ENCODE peak calls at places on chromosomes 2 and 18, in nine cellular contexts. One of them, this sample, is unnamed.

GRCh38 chr18:67862069-67862468 is 345.5 kb upstream of the DSEL start:
- DNase-seq in NCI-H2171 treated with DMSO at 0.1 percent for 48 hours: no peak
- DNase-seq in NCI-H524: no peak
- DNase-seq in ACHN: no peak
- DNase-seq in naive thymus-derived CD4-positive, alpha-beta T cell: no peak
- DNase-seq in RWPE1: no peak
- DNase-seq in astrocyte: peak
- DNase-seq in GM19239: no peak
- DNase-seq in activated T-cell treated with anti-CD3 and anti-CD28 coated beads, Interleukin-2, amount 50 U/mL, for 24 hours: no peak
- DNase-seq in this sample: no peak

GRCh38 chr2:69224495-69224803 is 162.6 kb downstream of the GFPT1 start:
- DNase-seq in ACHN: no peak
- DNase-seq in naive thymus-derived CD4-positive, alpha-beta T cell: no peak
- DNase-seq in GM19239: no peak
- DNase-seq in astrocyte: no peak
- DNase-seq in NCI-H2171 treated with DMSO at 0.1 percent for 48 hours: peak
- DNase-seq in RWPE1: no peak
- DNase-seq in NCI-H524: no peak
- DNase-seq in activated T-cell treated with anti-CD3 and anti-CD28 coated beads, Interleukin-2, amount 50 U/mL, for 24 hours: no peak
- DNase-seq in this sample: no peak

GRCh38 chr18:25953111-25953510 is 137.3 kb downstream of the SS18 start:
- DNase-seq in ACHN: no peak
- DNase-seq in activated T-cell treated with anti-CD3 and anti-CD28 coated beads, Interleukin-2, amount 50 U/mL, for 24 hours: no peak
- DNase-seq in NCI-H2171 treated with DMSO at 0.1 percent for 48 hours: no peak
- DNase-seq in RWPE1: no peak
- DNase-seq in astrocyte: no peak
- DNase-seq in NCI-H524: no peak
- DNase-seq in naive thymus-derived CD4-positive, alpha-beta T cell: no peak
- DNase-seq in GM19239: no peak
- DNase-seq in this sample: no peak

GRCh38 chr2:215751200-215751910 is 262.0 kb downstream of the MREG start:
- DNase-seq in astrocyte: peak
- DNase-seq in activated T-cell treated with anti-CD3 and anti-CD28 coated beads, Interleukin-2, amount 50 U/mL, for 24 hours: no peak
- DNase-seq in naive thymus-derived CD4-positive, alpha-beta T cell: no peak
- DNase-seq in ACHN: peak
- DNase-seq in RWPE1: peak
- DNase-seq in NCI-H2171 treated with DMSO at 0.1 percent for 48 hours: no peak
- DNase-seq in NCI-H524: no peak
- DNase-seq in GM19239: no peak
- DNase-seq in this sample: no peak

GRCh38 chr2:196077821-196078220 is 9.2 kb upstream of the DNAH7 start:
- DNase-seq in NCI-H2171 treated with DMSO at 0.1 percent for 48 hours: no peak
- DNase-seq in ACHN: no peak
- DNase-seq in RWPE1: no peak
- DNase-seq in GM19239: no peak
- DNase-seq in astrocyte: no peak
- DNase-seq in activated T-cell treated with anti-CD3 and anti-CD28 coated beads, Interleukin-2, amount 50 U/mL, for 24 hours: no peak
- DNase-seq in NCI-H524: no peak
- DNase-seq in naive thymus-derived CD4-positive, alpha-beta T cell: no peak
- DNase-seq in this sample: no peak

GRCh38 chr2:71336802-71337201 is 5.2 kb downstream of the ZNF638 start:
- DNase-seq in naive thymus-derived CD4-positive, alpha-beta T cell: no peak
- DNase-seq in activated T-cell treated with anti-CD3 and anti-CD28 coated beads, Interleukin-2, amount 50 U/mL, for 24 hours: no peak
- DNase-seq in ACHN: no peak
- DNase-seq in RWPE1: no peak
- DNase-seq in NCI-H524: no peak
- DNase-seq in astrocyte: peak
- DNase-seq in GM19239: no peak
- DNase-seq in NCI-H2171 treated with DMSO at 0.1 percent for 48 hours: no peak
- DNase-seq in this sample: no peak

GRCh38 chr18:58388736-58389135 is 240.2 kb downstream of the ALPK2 start:
- DNase-seq in ACHN: no peak
- DNase-seq in naive thymus-derived CD4-positive, alpha-beta T cell: no peak
- DNase-seq in astrocyte: no peak
- DNase-seq in activated T-cell treated with anti-CD3 and anti-CD28 coated beads, Interleukin-2, amount 50 U/mL, for 24 hours: no peak
- DNase-seq in NCI-H2171 treated with DMSO at 0.1 percent for 48 hours: no peak
- DNase-seq in GM19239: no peak
- DNase-seq in RWPE1: no peak
- DNase-seq in NCI-H524: no peak
- DNase-seq in this sample: no peak

GRCh38 chr2:65231892-65232477 is 4.4 kb downstream of the ACTR2 start:
- DNase-seq in naive thymus-derived CD4-positive, alpha-beta T cell: no peak
- DNase-seq in GM19239: no peak
- DNase-seq in activated T-cell treated with anti-CD3 and anti-CD28 coated beads, Interleukin-2, amount 50 U/mL, for 24 hours: no peak
- DNase-seq in ACHN: no peak
- DNase-seq in astrocyte: peak
- DNase-seq in NCI-H2171 treated with DMSO at 0.1 percent for 48 hours: no peak
- DNase-seq in NCI-H524: no peak
- DNase-seq in RWPE1: no peak
- DNase-seq in this sample: no peak

GRCh38 chr2:30688956-30689401 is 118.3 kb downstream of the CAPN13 start:
- DNase-seq in NCI-H2171 treated with DMSO at 0.1 percent for 48 hours: no peak
- DNase-seq in astrocyte: no peak
- DNase-seq in RWPE1: no peak
- DNase-seq in NCI-H524: no peak
- DNase-seq in activated T-cell treated with anti-CD3 and anti-CD28 coated beads, Interleukin-2, amount 50 U/mL, for 24 hours: no peak
- DNase-seq in ACHN: no peak
- DNase-seq in GM19239: no peak
- DNase-seq in naive thymus-derived CD4-positive, alpha-beta T cell: no peak
- DNase-seq in this sample: peak

GRCh38 chr2:120769787-120770120 is 34.1 kb downstream of the GLI2 start:
- DNase-seq in NCI-H2171 treated with DMSO at 0.1 percent for 48 hours: no peak
- DNase-seq in astrocyte: no peak
- DNase-seq in NCI-H524: no peak
- DNase-seq in activated T-cell treated with anti-CD3 and anti-CD28 coated beads, Interleukin-2, amount 50 U/mL, for 24 hours: no peak
- DNase-seq in RWPE1: no peak
- DNase-seq in GM19239: no peak
- DNase-seq in naive thymus-derived CD4-positive, alpha-beta T cell: no peak
- DNase-seq in ACHN: no peak
- DNase-seq in this sample: no peak

GRCh38 chr2:217307023-217307422 is 447.2 kb upstream of the TNP1 start:
- DNase-seq in ACHN: no peak
- DNase-seq in astrocyte: no peak
- DNase-seq in RWPE1: no peak
- DNase-seq in activated T-cell treated with anti-CD3 and anti-CD28 coated beads, Interleukin-2, amount 50 U/mL, for 24 hours: no peak
- DNase-seq in NCI-H2171 treated with DMSO at 0.1 percent for 48 hours: peak
- DNase-seq in GM19239: no peak
- DNase-seq in NCI-H524: no peak
- DNase-seq in naive thymus-derived CD4-positive, alpha-beta T cell: no peak
- DNase-seq in this sample: no peak

GRCh38 chr18:37540424-37541121 is 25.0 kb downstream of the CELF4 start:
- DNase-seq in GM19239: no peak
- DNase-seq in naive thymus-derived CD4-positive, alpha-beta T cell: no peak
- DNase-seq in NCI-H2171 treated with DMSO at 0.1 percent for 48 hours: no peak
- DNase-seq in NCI-H524: no peak
- DNase-seq in RWPE1: no peak
- DNase-seq in activated T-cell treated with anti-CD3 and anti-CD28 coated beads, Interleukin-2, amount 50 U/mL, for 24 hours: no peak
- DNase-seq in astrocyte: no peak
- DNase-seq in ACHN: no peak
- DNase-seq in this sample: no peak

GRCh38 chr2:44981714-44982108 is 27.5 kb downstream of the SIX2 start:
- DNase-seq in ACHN: peak
- DNase-seq in activated T-cell treated with anti-CD3 and anti-CD28 coated beads, Interleukin-2, amount 50 U/mL, for 24 hours: peak
- DNase-seq in astrocyte: peak
- DNase-seq in NCI-H2171 treated with DMSO at 0.1 percent for 48 hours: peak
- DNase-seq in naive thymus-derived CD4-positive, alpha-beta T cell: peak
- DNase-seq in RWPE1: peak
- DNase-seq in NCI-H524: peak
- DNase-seq in GM19239: peak
- DNase-seq in this sample: peak

GRCh38 chr18:8351173-8351572 is 258.1 kb upstream of the RAB12 start:
- DNase-seq in NCI-H2171 treated with DMSO at 0.1 percent for 48 hours: no peak
- DNase-seq in naive thymus-derived CD4-positive, alpha-beta T cell: no peak
- DNase-seq in astrocyte: no peak
- DNase-seq in RWPE1: no peak
- DNase-seq in ACHN: no peak
- DNase-seq in activated T-cell treated with anti-CD3 and anti-CD28 coated beads, Interleukin-2, amount 50 U/mL, for 24 hours: no peak
- DNase-seq in GM19239: no peak
- DNase-seq in NCI-H524: peak
- DNase-seq in this sample: no peak

GRCh38 chr2:43318791-43319190 is 92.4 kb upstream of the ZFP36L2 start:
- DNase-seq in astrocyte: peak
- DNase-seq in activated T-cell treated with anti-CD3 and anti-CD28 coated beads, Interleukin-2, amount 50 U/mL, for 24 hours: no peak
- DNase-seq in RWPE1: no peak
- DNase-seq in NCI-H2171 treated with DMSO at 0.1 percent for 48 hours: no peak
- DNase-seq in ACHN: no peak
- DNase-seq in GM19239: no peak
- DNase-seq in NCI-H524: no peak
- DNase-seq in naive thymus-derived CD4-positive, alpha-beta T cell: no peak
- DNase-seq in this sample: peak

GRCh38 chr2:232291343-232291742 is 87.2 kb upstream of the ALPP start:
- DNase-seq in NCI-H2171 treated with DMSO at 0.1 percent for 48 hours: no peak
- DNase-seq in GM19239: no peak
- DNase-seq in naive thymus-derived CD4-positive, alpha-beta T cell: no peak
- DNase-seq in NCI-H524: no peak
- DNase-seq in ACHN: no peak
- DNase-seq in activated T-cell treated with anti-CD3 and anti-CD28 coated beads, Interleukin-2, amount 50 U/mL, for 24 hours: no peak
- DNase-seq in astrocyte: no peak
- DNase-seq in RWPE1: no peak
- DNase-seq in this sample: no peak

GRCh38 chr18:57353137-57353939 is 981 bp downstream of the ST8SIA3 start:
- DNase-seq in NCI-H2171 treated with DMSO at 0.1 percent for 48 hours: no peak
- DNase-seq in NCI-H524: peak
- DNase-seq in ACHN: no peak
- DNase-seq in astrocyte: no peak
- DNase-seq in GM19239: no peak
- DNase-seq in RWPE1: no peak
- DNase-seq in activated T-cell treated with anti-CD3 and anti-CD28 coated beads, Interleukin-2, amount 50 U/mL, for 24 hours: no peak
- DNase-seq in naive thymus-derived CD4-positive, alpha-beta T cell: no peak
- DNase-seq in this sample: no peak

GRCh38 chr2:185510060-185510459 is 228.5 kb upstream of the FSIP2 start:
- DNase-seq in activated T-cell treated with anti-CD3 and anti-CD28 coated beads, Interleukin-2, amount 50 U/mL, for 24 hours: no peak
- DNase-seq in NCI-H524: no peak
- DNase-seq in NCI-H2171 treated with DMSO at 0.1 percent for 48 hours: no peak
- DNase-seq in ACHN: no peak
- DNase-seq in astrocyte: no peak
- DNase-seq in naive thymus-derived CD4-positive, alpha-beta T cell: no peak
- DNase-seq in GM19239: no peak
- DNase-seq in RWPE1: no peak
- DNase-seq in this sample: no peak

GRCh38 chr18:21458322-21458721 is 142.2 kb downstream of the ESCO1 start:
- DNase-seq in activated T-cell treated with anti-CD3 and anti-CD28 coated beads, Interleukin-2, amount 50 U/mL, for 24 hours: no peak
- DNase-seq in NCI-H2171 treated with DMSO at 0.1 percent for 48 hours: no peak
- DNase-seq in RWPE1: no peak
- DNase-seq in GM19239: no peak
- DNase-seq in NCI-H524: no peak
- DNase-seq in astrocyte: no peak
- DNase-seq in ACHN: no peak
- DNase-seq in naive thymus-derived CD4-positive, alpha-beta T cell: no peak
- DNase-seq in this sample: no peak

GRCh38 chr2:189407161-189407943 is 33.9 kb upstream of the WDR75 start:
- DNase-seq in ACHN: no peak
- DNase-seq in GM19239: no peak
- DNase-seq in RWPE1: peak
- DNase-seq in NCI-H2171 treated with DMSO at 0.1 percent for 48 hours: no peak
- DNase-seq in astrocyte: peak
- DNase-seq in activated T-cell treated with anti-CD3 and anti-CD28 coated beads, Interleukin-2, amount 50 U/mL, for 24 hours: no peak
- DNase-seq in NCI-H524: no peak
- DNase-seq in naive thymus-derived CD4-positive, alpha-beta T cell: no peak
- DNase-seq in this sample: no peak

GRCh38 chr18:27009293-27009692 is 143.8 kb upstream of the AQP4 start:
- DNase-seq in NCI-H524: no peak
- DNase-seq in activated T-cell treated with anti-CD3 and anti-CD28 coated beads, Interleukin-2, amount 50 U/mL, for 24 hours: no peak
- DNase-seq in ACHN: no peak
- DNase-seq in astrocyte: no peak
- DNase-seq in GM19239: no peak
- DNase-seq in NCI-H2171 treated with DMSO at 0.1 percent for 48 hours: no peak
- DNase-seq in naive thymus-derived CD4-positive, alpha-beta T cell: no peak
- DNase-seq in RWPE1: no peak
- DNase-seq in this sample: no peak

GRCh38 chr2:235333076-235333475 is 160.8 kb upstream of the AGAP1 start:
- DNase-seq in NCI-H2171 treated with DMSO at 0.1 percent for 48 hours: no peak
- DNase-seq in ACHN: no peak
- DNase-seq in astrocyte: no peak
- DNase-seq in NCI-H524: no peak
- DNase-seq in naive thymus-derived CD4-positive, alpha-beta T cell: no peak
- DNase-seq in activated T-cell treated with anti-CD3 and anti-CD28 coated beads, Interleukin-2, amount 50 U/mL, for 24 hours: no peak
- DNase-seq in GM19239: no peak
- DNase-seq in RWPE1: no peak
- DNase-seq in this sample: no peak

GRCh38 chr2:171310889-171311288 is 122.9 kb downstream of the METTL8 start:
- DNase-seq in RWPE1: no peak
- DNase-seq in NCI-H524: no peak
- DNase-seq in naive thymus-derived CD4-positive, alpha-beta T cell: no peak
- DNase-seq in GM19239: no peak
- DNase-seq in activated T-cell treated with anti-CD3 and anti-CD28 coated beads, Interleukin-2, amount 50 U/mL, for 24 hours: no peak
- DNase-seq in ACHN: no peak
- DNase-seq in astrocyte: no peak
- DNase-seq in NCI-H2171 treated with DMSO at 0.1 percent for 48 hours: no peak
- DNase-seq in this sample: no peak